ENCODE peak calls at places on chromosomes 11 and 22, in ten cellular contexts. O, N, E, Y, M, Z, V, K, Q and R are unnamed samples.

GRCh38 chr11:75792997-75793800 is 21.8 kb upstream of the UVRAG start:
- DNase-seq in Z (no peak), Y (no peak), V (no peak), E (no peak), M (no peak), Q (no peak), K (no peak), O (no peak), N (peak; percentile 75), R (no peak)

GRCh38 chr22:39938509-39938908 is 21.7 kb upstream of the TMA7B start:
- DNase-seq in Y (no peak), V (no peak), E (no peak), Q (no peak), M (no peak), O (no peak), K (no peak), N (no peak), Z (no peak), R (no peak)

GRCh38 chr22:40567106-40567505 is 69.4 kb downstream of the MRTFA start:
- DNase-seq in K (no peak), E (no peak), Y (no peak), Z (no peak), M (no peak), O (no peak), Q (no peak), N (no peak), V (no peak), R (no peak)

GRCh38 chr11:105838668-105839403 is 183.2 kb downstream of the MSANTD4 start:
- DNase-seq in O (no peak), E (no peak), Q (no peak), K (no peak), N (no peak), Y (no peak), M (no peak), Z (no peak), V (no peak), R (no peak)

GRCh38 chr22:48476599-48476998 is 1351.1 kb downstream of the BRD1 start:
- DNase-seq in Q (no peak), Y (no peak), M (no peak), O (no peak), Z (no peak), V (peak; percentile 55), E (no peak), K (no peak), N (no peak), R (peak; percentile 11)

GRCh38 chr22:50059185-50059880 is 1.2 kb upstream of the TTLL8 start:
- DNase-seq in O (no peak), E (no peak), Y (peak; percentile 86), N (peak; percentile 48), Z (peak; percentile 78), Q (no peak), M (peak; percentile 86), V (peak; percentile 64), K (no peak), R (no peak)

GRCh38 chr11:59822989-59823566 is 12.5 kb upstream of the MRPL16 start:
- DNase-seq in Z (peak; percentile 72), M (peak; percentile 66), N (no peak), V (no peak), Q (no peak), O (peak; percentile 12), Y (peak; percentile 53), E (peak; percentile 53), K (no peak), R (no peak)

GRCh38 chr11:36239636-36240035 is 49.6 kb downstream of the COMMD9 start:
- DNase-seq in O (no peak), M (no peak), E (no peak), K (no peak), Q (no peak), N (no peak), V (no peak), Y (no peak), Z (no peak), R (no peak)

GRCh38 chr22:20440637-20441591 is 3.3 kb upstream of the SCARF2 start:
- DNase-seq in Z (no peak), M (no peak), O (no peak), Q (no peak), N (no peak), Y (no peak), V (no peak), E (no peak), K (no peak), R (peak; percentile 41)

GRCh38 chr11:612961-613300 is 2.8 kb downstream of the IRF7 start:
- DNase-seq in V (no peak), Z (no peak), Q (no peak), M (no peak), N (peak; percentile 65), O (no peak), K (no peak), E (no peak), Y (no peak), R (no peak)

GRCh38 chr11:72191961-72192381 is at the start of gene FOLR1:
- DNase-seq in N (no peak), K (no peak), O (no peak), Q (no peak), M (peak; percentile 56), Y (no peak), V (peak; percentile 52), E (no peak), Z (no peak), R (peak; percentile 31)

GRCh38 chr11:104700609-104701008 is 197.7 kb downstream of the CASP12 start:
- DNase-seq in Z (peak; percentile 78), N (no peak), O (peak; percentile 9), E (no peak), V (no peak), M (no peak), Y (no peak), K (no peak), Q (no peak), R (no peak)

DNA sequence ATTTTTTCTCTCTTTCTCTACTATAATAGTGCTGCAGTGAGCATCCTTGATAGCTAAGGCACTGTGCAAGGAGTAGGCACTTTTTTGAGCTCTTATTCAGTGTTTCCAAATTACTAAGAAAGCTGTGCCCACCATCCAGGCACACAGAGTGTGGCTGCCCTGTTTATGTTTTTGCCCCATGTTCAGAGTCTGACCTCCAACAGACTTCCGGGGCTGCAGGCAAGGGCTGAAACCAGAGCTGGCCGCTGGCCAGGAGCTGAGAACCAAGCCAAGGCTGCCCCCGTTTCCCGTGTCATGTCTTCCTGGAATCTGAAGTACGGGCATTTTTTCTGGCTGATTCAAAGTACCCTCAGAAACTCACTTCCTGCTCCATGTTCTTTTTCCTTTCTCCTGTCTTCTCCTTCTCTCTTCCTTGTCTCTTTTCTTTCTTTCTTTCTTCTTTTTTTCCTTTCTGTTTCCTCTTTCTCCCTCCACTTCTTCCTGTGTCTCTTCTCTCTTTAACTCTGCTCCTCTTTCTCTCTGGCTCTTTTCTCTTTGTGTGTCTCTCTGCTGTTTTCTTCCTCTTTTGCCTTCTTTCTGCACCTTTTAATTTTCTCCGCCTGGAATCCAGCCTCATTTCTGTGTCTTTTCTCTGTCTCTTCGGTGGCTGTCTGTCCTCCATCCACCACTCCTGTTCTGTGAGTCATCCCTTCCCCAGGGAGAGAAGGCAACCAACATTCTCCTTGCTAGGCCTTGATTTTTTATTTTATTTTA is 17.0 kb upstream of the KCTD14 start:
- DNase-seq in Y (peak; percentile 84), O (no peak), K (no peak), N (peak; percentile 90), V (no peak), E (peak; percentile 72), M (no peak), Q (peak; percentile 62), Z (peak; percentile 91), R (peak; percentile 77)
- H3K4me3 ChIP-seq in Y (peak overlapping the region; percentile 54), O (no peak overlapping the region), K (no peak overlapping the region), N (peak overlapping the region; percentile 36), V (peak overlapping the region; percentile 34), E (no peak overlapping the region), M (no peak overlapping the region), Q (peak overlapping the region; percentile 37), Z (no peak overlapping the region), R (no peak overlapping the region)

GRCh38 chr11:11241284-11241683 is 111.8 kb downstream of the CSNK2A3 start:
- DNase-seq in M (no peak), Q (no peak), Y (no peak), Z (no peak), V (no peak), N (no peak), E (no peak), K (no peak), O (no peak), R (no peak)

GRCh38 chr11:11244470-11245080 is 108.5 kb downstream of the CSNK2A3 start:
- DNase-seq in Z (no peak), K (no peak), Q (no peak), N (no peak), M (no peak), Y (no peak), V (no peak), E (no peak), O (no peak), R (no peak)

GRCh38 chr11:11243790-11244469 is 109.1 kb downstream of the CSNK2A3 start:
- DNase-seq in E (no peak), O (peak; percentile 13), N (peak; percentile 76), M (peak; percentile 82), Y (peak; percentile 41), K (no peak), V (no peak), Z (peak; percentile 20), Q (peak; percentile 35), R (peak; percentile 58)

GRCh38 chr11:11246166-11246565 is 106.9 kb downstream of the CSNK2A3 start:
- DNase-seq in K (no peak), E (no peak), M (no peak), O (no peak), N (no peak), Y (no peak), V (no peak), Q (no peak), Z (no peak), R (no peak)

DNA sequence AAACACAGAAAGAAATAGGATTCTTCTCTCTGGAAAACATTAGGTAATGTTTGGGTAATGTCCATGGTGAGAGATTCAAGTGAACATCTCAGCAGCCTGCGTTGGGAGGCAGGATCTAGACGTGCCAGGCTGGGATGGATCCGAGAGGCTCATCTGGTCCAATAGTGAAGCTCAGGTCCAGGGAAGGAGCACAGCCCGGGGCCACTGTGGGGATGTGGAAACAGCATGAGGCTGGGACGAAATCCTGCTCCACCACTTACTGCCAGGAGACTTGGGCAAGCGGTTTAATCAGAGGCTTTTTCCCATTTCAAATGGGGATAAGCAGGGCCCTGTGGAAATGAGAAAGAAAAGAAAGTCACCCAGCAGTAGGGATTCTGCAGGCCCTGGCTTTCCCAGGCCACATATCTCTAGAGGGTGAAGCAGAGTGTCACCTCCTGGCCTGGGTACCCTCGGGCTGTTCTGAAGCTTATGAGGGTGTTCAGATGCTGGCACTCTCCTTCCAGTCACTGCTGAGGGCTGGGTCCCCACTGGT is 109.7 kb downstream of the CSNK2A3 start:
- DNase-seq in E (no peak), M (no peak), V (peak; percentile 84), Y (no peak), O (no peak), K (no peak), N (peak; percentile 79), Z (no peak), Q (peak; percentile 85), R (peak; percentile 52)
- H3K27ac ChIP-seq in E (peak overlapping the region; percentile 51), M (no peak overlapping the region), V (peak overlapping the region; percentile 65), Y (no peak overlapping the region), O (no peak overlapping the region), K (no peak overlapping the region), N (peak overlapping the region; percentile 76), Z (no peak overlapping the region), Q (peak overlapping the region; percentile 66), R (peak overlapping the region; percentile 53)

GRCh38 chr11:27934830-27935145 is 173.2 kb downstream of the KIF18A start:
- DNase-seq in Q (no peak), O (no peak), Z (peak; percentile 93), K (no peak), E (no peak), Y (peak; percentile 4), N (no peak), M (no peak), V (no peak), R (no peak)
- H3K4me3 ChIP-seq in Q (no peak overlapping the region), O (no peak overlapping the region), Z (no peak overlapping the region), K (no peak overlapping the region), E (no peak overlapping the region), Y (no peak overlapping the region), N (no peak overlapping the region), M (no peak overlapping the region), V (no peak overlapping the region), R (no peak overlapping the region)

GRCh38 chr11:129278586-129279319 is 86.6 kb upstream of the ARHGAP32 start:
- DNase-seq in K (no peak), O (peak; percentile 23), M (peak; percentile 70), N (peak; percentile 56), Z (peak; percentile 27), V (no peak), Y (peak; percentile 77), Q (no peak), E (no peak), R (peak; percentile 64)
- H3K27ac ChIP-seq in K (no peak overlapping the region), O (no peak overlapping the region), M (no peak overlapping the region), N (no peak overlapping the region), Z (no peak overlapping the region), V (no peak overlapping the region), Y (peak overlapping the region; percentile 69), Q (peak overlapping the region; percentile 45), E (no peak overlapping the region), R (no peak overlapping the region)